ENCODE peak calls at places on chromosomes 11 and 22, in nine cellular contexts. G, C, X, A, V, J, M, Z and O are unnamed samples.

GRCh38 chr22:23609983-23610781 is 21.9 kb downstream of the DRICH1 start:
- DNase-seq in G (no peak), C (no peak), X (no peak), A (no peak), V (no peak), J (no peak), M (no peak), Z (no peak), O (no peak)

GRCh38 chr11:76640540-76640939 is 30.0 kb downstream of the LRRC32 start:
- DNase-seq in G (no peak), C (no peak), X (no peak), A (no peak), V (no peak), J (no peak), M (no peak), Z (no peak), O (no peak)

GRCh38 chr22:42192547-42192946 is 61.9 kb upstream of the CYP2D6 start:
- DNase-seq in G (no peak), C (no peak), X (no peak), A (no peak), V (no peak), J (no peak), M (no peak), Z (no peak), O (no peak)

GRCh38 chr11:103433380-103433779 is 324.2 kb downstream of the DYNC2H1 start:
- DNase-seq in G (no peak), C (no peak), X (peak), A (no peak), V (no peak), J (no peak), M (peak), Z (no peak), O (no peak)

GRCh38 chr11:105181100-105181499 is 41.5 kb upstream of the CARD18 start:
- DNase-seq in G (no peak), C (no peak), X (peak), A (no peak), V (no peak), J (peak), M (peak), Z (peak), O (no peak)

GRCh38 chr11:27331984-27332383 is 31.0 kb downstream of the CCDC34 start:
- DNase-seq in G (no peak), C (no peak), X (peak), A (no peak), V (no peak), J (no peak), M (no peak), Z (no peak), O (no peak)

GRCh38 chr22:45061332-45061731 is 51.5 kb upstream of the PHF21B start:
- DNase-seq in G (no peak), C (no peak), X (no peak), A (no peak), V (no peak), J (no peak), M (no peak), Z (no peak), O (no peak)

GRCh38 chr11:7677801-7678201 is 4.5 kb upstream of the CYB5R2 start:
- DNase-seq in G (no peak), C (no peak), X (peak), A (no peak), V (no peak), J (no peak), M (no peak), Z (peak), O (no peak)

GRCh38 chr11:68974421-68975194 is 6.2 kb downstream of the MRGPRD start:
- DNase-seq in G (no peak), C (no peak), X (no peak), A (no peak), V (peak), J (no peak), M (no peak), Z (peak), O (no peak)